ENCODE peak calls at places on chromosome 6, in five cellular contexts. Q is lung; J is tibial nerve; Z is CD4-positive, CD25-positive, alpha-beta regulatory T cell; X is left ventricle myocardium inferior. H is an unnamed sample.

GRCh38 chr6:115441671-115442070 is 619.0 kb downstream of the FRK start:
- DNase-seq in J (no peak), Q (no peak), Z (no peak), X (no peak), H (no peak)

GRCh38 chr6:139679516-139680179 is 305.2 kb upstream of the CITED2 start:
- DNase-seq in X (no peak), Q (no peak), Z (no peak), J (no peak), H (no peak)

GRCh38 chr6:49342410-49342809 is 120.6 kb downstream of the MMUT start:
- DNase-seq in J (no peak), Q (no peak), Z (no peak), X (no peak), H (no peak)

GRCh38 chr6:149614352-149614751 is 34.2 kb downstream of the KATNA1 start:
- DNase-seq in J (no peak), X (no peak), Q (no peak), Z (no peak), H (no peak)

GRCh38 chr6:40326689-40327404 is 260.3 kb downstream of the LRFN2 start:
- DNase-seq in X (no peak), Q (no peak), Z (no peak), J (no peak), H (no peak)

GRCh38 chr6:40287296-40287820 is 299.8 kb downstream of the LRFN2 start:
- DNase-seq in Z (no peak), Q (no peak), X (no peak), J (no peak), H (no peak)

GRCh38 chr6:53347250-53347920 is 1.4 kb downstream of the ELOVL5 start:
- DNase-seq in Q (no peak), X (no peak), Z (no peak), J (no peak), H (no peak)

GRCh38 chr6:4774715-4775590 is 1.3 kb upstream of the CDYL start:
- DNase-seq in Q (peak), X (peak), Z (peak), J (no peak), H (peak)

GRCh38 chr6:34465551-34466241 is at the start of gene PACSIN1:
- DNase-seq in J (no peak), X (peak), Z (no peak), Q (no peak), H (peak)

GRCh38 chr6:16799279-16800193 is 38.3 kb upstream of the ATXN1 start:
- DNase-seq in J (no peak), Q (no peak), Z (no peak), X (no peak), H (no peak)

GRCh38 chr6:40936810-40937209 is 102.2 kb downstream of the UNC5CL start:
- DNase-seq in J (no peak), Q (no peak), Z (no peak), X (no peak), H (no peak)

GRCh38 chr6:99099243-99099642 is 151.5 kb upstream of the FBXL4 start:
- DNase-seq in X (no peak), Q (no peak), Z (no peak), J (no peak), H (no peak)

GRCh38 chr6:33744895-33745546 is 1.7 kb downstream of the IP6K3 start:
- DNase-seq in Z (no peak), Q (no peak), X (no peak), J (no peak), H (no peak)

GRCh38 chr6:19438566-19439353 is 398.4 kb upstream of the ID4 start:
- DNase-seq in J (no peak), Z (no peak), Q (no peak), X (no peak), H (no peak)

GRCh38 chr6:111605100-111605748 is 454 bp downstream of the TRAF3IP2 start:
- DNase-seq in Q (peak), J (peak), X (peak), Z (peak), H (peak)

GRCh38 chr6:110613356-110613755 is 136.9 kb upstream of the SLC22A16 start:
- DNase-seq in Q (no peak), X (no peak), J (no peak), Z (no peak), H (no peak)

GRCh38 chr6:104995989-104996617 is 39.2 kb downstream of the LIN28B start:
- DNase-seq in Q (no peak), J (no peak), X (no peak), Z (no peak), H (no peak)

GRCh38 chr6:73695619-73696421 is at the start of gene CD109:
- DNase-seq in X (peak), Z (no peak), Q (peak), J (no peak), H (peak)

GRCh38 chr6:139549561-139550070 is 175.2 kb upstream of the CITED2 start:
- DNase-seq in Z (no peak), X (no peak), J (no peak), Q (no peak), H (no peak)

GRCh38 chr6:7331452-7331851 is 18.5 kb upstream of the SSR1 start:
- DNase-seq in J (no peak), X (no peak), Q (no peak), Z (no peak), H (no peak)

GRCh38 chr6:140485740-140486467 is 1111.5 kb upstream of the CITED2 start:
- DNase-seq in X (no peak), Q (no peak), J (no peak), Z (no peak), H (peak)

GRCh38 chr6:27139753-27140522 is 107.6 kb upstream of the PRSS16 start:
- DNase-seq in Q (no peak), J (no peak), X (no peak), Z (no peak), H (no peak)

GRCh38 chr6:163337958-163338357 is 76.6 kb upstream of the QKI start:
- DNase-seq in J (no peak), Z (no peak), X (no peak), Q (peak), H (no peak)

GRCh38 chr6:15948930-15949900 is 179.7 kb upstream of the MYLIP start:
- DNase-seq in J (no peak), X (no peak), Q (peak), Z (no peak), H (no peak)

GRCh38 chr6:158474961-158475343 is 84.9 kb upstream of the TMEM181 start:
- DNase-seq in Q (no peak), X (no peak), J (no peak), Z (no peak), H (no peak)
- H3K27ac ChIP-seq in Q (no peak), X (peak), J (no peak), Z (no peak), H (no peak)

GRCh38 chr6:143867236-143867635 is 3.0 kb downstream of the ZC2HC1B start:
- DNase-seq in Z (no peak), Q (no peak), J (no peak), X (no peak), H (no peak)

GRCh38 chr6:143860111-143860510 is 4.2 kb upstream of the ZC2HC1B start:
- DNase-seq in Q (no peak), X (no peak), J (no peak), Z (no peak), H (no peak)

GRCh38 chr6:143863754-143864153 is 520 bp upstream of the ZC2HC1B start:
- DNase-seq in Z (no peak), J (no peak), Q (no peak), X (no peak), H (no peak)

GRCh38 chr6:143864234-143864633 is at the start of gene ZC2HC1B:
- DNase-seq in Z (no peak), Q (no peak), J (no peak), X (no peak), H (no peak)
- H3K27ac ChIP-seq in Z (no peak), Q (no peak), J (no peak), X (no peak), H (no peak)

DNA sequence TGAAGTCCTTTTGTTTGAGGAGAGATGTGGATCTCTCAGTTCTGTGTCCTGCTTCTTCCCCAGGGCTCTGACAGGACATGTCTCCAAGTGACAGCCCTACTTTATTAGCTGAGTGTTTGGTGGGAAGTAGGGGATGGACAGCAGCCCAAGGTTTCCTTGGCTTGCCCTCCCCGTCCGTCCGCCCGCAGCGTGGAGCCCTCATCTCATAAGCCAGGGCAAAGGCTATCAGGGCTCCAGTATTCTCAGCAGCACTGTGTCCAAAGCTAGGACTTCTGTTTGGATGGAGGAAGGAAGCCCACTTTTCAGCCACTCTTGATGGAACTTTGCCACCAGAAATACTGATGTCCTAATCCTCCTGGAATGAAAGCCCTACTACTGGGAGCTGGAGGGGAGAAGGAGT is 13.6 kb downstream of the CDC5L start:
- DNase-seq in Q (no peak), X (no peak), J (no peak), Z (no peak), H (no peak)
- H3K27ac ChIP-seq in Q (no peak), X (peak), J (no peak), Z (no peak), H (peak)

DNA sequence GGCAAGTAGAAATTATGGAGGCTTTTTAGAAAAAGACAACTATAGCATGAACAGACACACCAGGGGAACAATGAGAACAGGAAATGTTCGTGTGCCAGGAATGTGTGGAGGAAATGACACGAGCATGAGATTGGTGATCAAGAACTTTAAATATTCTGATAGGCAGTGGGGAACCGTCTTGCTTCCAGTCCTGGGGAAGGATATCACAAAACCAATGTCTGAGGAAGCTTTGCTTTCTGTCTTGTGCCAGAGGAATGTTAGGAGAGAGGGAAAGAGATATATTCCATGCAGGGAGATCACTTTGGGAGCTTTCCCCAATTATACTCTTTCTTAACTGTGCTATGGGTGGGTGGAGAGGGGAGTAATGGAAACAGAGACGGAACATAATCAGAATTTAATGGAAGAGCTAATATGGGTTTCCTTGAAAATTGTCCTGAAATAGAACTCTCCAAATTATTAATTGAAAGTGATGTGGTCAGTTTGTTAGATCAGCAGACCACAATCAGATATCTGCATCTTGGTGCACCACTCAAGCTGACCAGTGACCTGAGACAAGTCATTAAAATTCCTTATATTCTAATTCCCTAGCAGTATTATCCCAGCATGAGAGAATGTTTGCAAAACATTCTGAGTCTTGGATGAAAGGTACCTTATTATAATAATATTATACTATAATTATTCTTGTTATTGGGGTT is 178.2 kb downstream of the SOX4 start:
- DNase-seq in J (no peak), X (no peak), Q (no peak), Z (no peak), H (no peak)
- H3K27ac ChIP-seq in J (no peak), X (peak), Q (peak), Z (no peak), H (no peak)

DNA sequence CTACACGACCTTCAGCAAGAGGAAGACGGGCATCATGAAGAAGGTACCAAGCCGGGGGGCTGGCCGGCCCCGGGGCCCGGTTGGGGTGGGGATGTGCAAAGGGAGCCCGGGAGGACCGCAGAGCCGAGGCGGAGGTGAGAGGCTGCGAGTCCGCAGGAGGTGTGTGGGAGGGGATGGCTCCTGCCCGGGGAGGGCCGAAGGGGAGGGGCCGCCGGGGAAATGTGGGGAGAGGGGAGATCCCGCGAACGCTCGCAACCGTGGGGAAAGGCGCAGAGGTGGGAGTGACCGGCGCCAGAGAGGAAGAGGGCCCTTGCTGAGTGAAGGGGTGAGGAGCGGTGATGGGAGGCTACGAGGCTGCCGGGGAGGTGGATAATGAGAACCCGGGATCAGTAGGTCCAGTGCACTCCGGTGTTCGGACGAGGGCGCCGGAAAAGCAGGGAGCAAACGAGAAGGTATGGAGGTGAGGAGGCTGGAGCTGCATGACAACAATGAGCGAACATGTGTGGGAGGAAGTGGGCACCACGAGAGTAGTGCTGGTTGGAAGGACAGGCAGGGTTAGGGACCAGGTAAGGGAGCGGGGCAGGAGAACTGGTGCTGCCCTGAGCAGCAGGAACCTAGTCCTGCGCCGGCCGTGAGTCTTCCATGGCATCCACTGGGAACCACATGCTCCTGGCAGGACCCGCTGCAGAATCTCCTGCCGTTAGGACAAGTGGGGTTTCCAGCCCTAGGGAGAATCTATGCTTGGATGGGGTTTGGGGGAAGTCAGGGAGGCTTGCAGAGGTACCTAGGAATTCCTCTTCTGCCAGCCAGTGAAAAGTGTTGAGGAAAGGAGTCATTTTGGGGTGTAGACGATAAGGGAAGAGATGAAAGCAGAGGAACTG is 1.3 kb downstream of the SRF start:
- DNase-seq in X (peak), J (peak), Z (peak), Q (peak), H (peak)
- H3K27ac ChIP-seq in X (peak), J (peak), Z (peak), Q (peak), H (peak)

GRCh38 chr6:87965806-87966205 is 81.8 kb upstream of the SPACA1 start:
- DNase-seq in Z (no peak), J (no peak), Q (no peak), X (no peak), H (no peak)
- H3K27ac ChIP-seq in Z (no peak), J (no peak), Q (no peak), X (no peak), H (no peak)